ENCODE peak calls at places on chromosomes 4 and X, in four cellular contexts. Z is activated T-cell treated with anti-CD3 and anti-CD28 coated beads for 4 hours, G is DMS53, A is HAP-1. L is an unnamed sample.

GRCh38 chr4:4470208-4470607 is 71.6 kb downstream of the STX18 start:
- DNase-seq in G (no peak), Z (no peak), A (no peak), L (no peak)

GRCh38 chr4:187128226-187128625 is 404.6 kb upstream of the FAT1 start:
- DNase-seq in A (no peak), G (no peak), Z (no peak), L (no peak)

GRCh38 chr4:88720749-88721428 is 23.3 kb upstream of the NAP1L5 start:
- DNase-seq in G (no peak), A (no peak), Z (no peak), L (no peak)

GRCh38 chr4:38949416-38950051 is 81.9 kb downstream of the FAM114A1 start:
- DNase-seq in G (peak), Z (no peak), A (no peak), L (no peak)

GRCh38 chrX:16852617-16853179 is 17.5 kb downstream of the RBBP7 start:
- DNase-seq in A (no peak), Z (no peak), G (no peak), L (no peak)

GRCh38 chr4:184648220-184649025 is 824 bp downstream of the CASP3 start:
- DNase-seq in A (peak), G (peak), Z (peak), L (no peak)

GRCh38 chr4:82287720-82288119 is 86.1 kb downstream of the HNRNPD start:
- DNase-seq in G (peak), A (no peak), Z (no peak), L (no peak)

GRCh38 chr4:165606465-165607205 is 227.8 kb downstream of the CPE start:
- DNase-seq in G (peak), Z (no peak), A (no peak), L (no peak)

GRCh38 chr4:26248647-26249046 is 72.2 kb upstream of the RBPJ start:
- DNase-seq in Z (no peak), G (peak), A (no peak), L (no peak)

GRCh38 chr4:13047591-13047990 is 436.5 kb downstream of the RAB28 start:
- DNase-seq in Z (no peak), A (no peak), G (no peak), L (no peak)

GRCh38 chrX:50456712-50457484 is 13.7 kb downstream of the DGKK start:
- DNase-seq in Z (no peak), G (no peak), A (no peak), L (no peak)

GRCh38 chr4:23058113-23058512 is 365.4 kb downstream of the GBA3 start:
- DNase-seq in Z (no peak), A (no peak), G (no peak), L (no peak)

GRCh38 chrX:118495061-118495921 is at the start of gene DOCK11:
- DNase-seq in G (peak), A (peak), Z (peak), L (peak)

GRCh38 chr4:5808081-5808741 is 84.7 kb downstream of the CRMP1 start:
- DNase-seq in A (no peak), Z (no peak), G (peak), L (no peak)

GRCh38 chr4:180407273-180407885 is 1835.8 kb upstream of the TENM3 start:
- DNase-seq in G (no peak), A (no peak), Z (no peak), L (no peak)

GRCh38 chrX:40096395-40097091 is 1.2 kb downstream of the BCOR start:
- DNase-seq in A (peak), Z (no peak), G (peak), L (no peak)

GRCh38 chrX:20477836-20478532 is 211.3 kb upstream of the RPS6KA3 start:
- DNase-seq in A (no peak), Z (no peak), G (peak), L (no peak)

GRCh38 chr4:88158360-88159136 is at the start of gene ABCG2:
- DNase-seq in A (peak), G (peak), Z (peak), L (peak)

GRCh38 chr4:2934077-2934812 is 29.0 kb downstream of the NOP14 start:
- DNase-seq in Z (no peak), A (peak), G (peak), L (no peak)

GRCh38 chr4:83196936-83197335 is 82.4 kb upstream of the PLAC8 start:
- DNase-seq in A (no peak), G (no peak), Z (no peak), L (no peak)

GRCh38 chr4:183422962-183423653 is 21.3 kb upstream of the CDKN2AIP start:
- DNase-seq in Z (no peak), G (no peak), A (no peak), L (no peak)

GRCh38 chr4:33063238-33063637 is 2343.1 kb downstream of the PCDH7 start:
- DNase-seq in Z (no peak), A (no peak), G (no peak), L (no peak)

GRCh38 chr4:6316461-6317003 is 46.9 kb downstream of the WFS1 start:
- DNase-seq in A (no peak), Z (no peak), G (no peak), L (no peak)

GRCh38 chr4:156293657-156294297 is 340.1 kb upstream of the CTSO start:
- DNase-seq in A (no peak), Z (no peak), G (peak), L (no peak)

GRCh38 chr4:141703497-141703896 is 67.1 kb downstream of the IL15 start:
- DNase-seq in A (no peak), Z (no peak), G (peak), L (no peak)

GRCh38 chr4:165610679-165611551 is 232.1 kb downstream of the CPE start:
- DNase-seq in A (no peak), G (no peak), Z (no peak), L (no peak)

GRCh38 chrX:101108293-101108692 is 10.3 kb downstream of the CENPI start:
- DNase-seq in Z (no peak), G (no peak), A (no peak), L (no peak)

GRCh38 chr4:147773261-147774184 is 41.6 kb downstream of the ARHGAP10 start:
- DNase-seq in A (no peak), Z (no peak), G (peak), L (no peak)

GRCh38 chr4:26330186-26330787 is 9.5 kb downstream of the RBPJ start:
- DNase-seq in Z (no peak), A (peak), G (peak), L (no peak)

GRCh38 chr4:113394730-113395530 is 345.5 kb downstream of the ANK2 start:
- DNase-seq in A (peak), G (peak), Z (peak), L (peak)

GRCh38 chrX:113833656-113834055 is 750.2 kb upstream of the HTR2C start:
- DNase-seq in G (no peak), Z (no peak), A (no peak), L (no peak)

GRCh38 chr4:120770897-120771296 is 151.6 kb downstream of the PRDM5 start:
- DNase-seq in G (no peak), A (no peak), Z (no peak), L (no peak)

GRCh38 chr4:87032884-87033533 is 98.2 kb downstream of the AFF1 start:
- DNase-seq in G (no peak), A (no peak), Z (no peak), L (no peak)

GRCh38 chr4:83922419-83922818 is 386.5 kb downstream of the GPAT3 start:
- DNase-seq in G (no peak), Z (no peak), A (peak), L (peak)

GRCh38 chrX:75365243-75365975 is 91.5 kb downstream of the UPRT start:
- DNase-seq in A (no peak), G (no peak), Z (no peak), L (no peak)

GRCh38 chrX:20361081-20361889 is 94.6 kb upstream of the RPS6KA3 start:
- DNase-seq in G (peak), Z (no peak), A (no peak), L (no peak)

GRCh38 chrX:70498129-70498528 is 53.5 kb downstream of the DLG3 start:
- DNase-seq in A (no peak), Z (no peak), G (no peak), L (no peak)

GRCh38 chr4:8854866-8855265 is 16.8 kb downstream of the HMX1 start:
- DNase-seq in A (no peak), Z (no peak), G (no peak), L (no peak)

GRCh38 chr4:114780205-114780604 is 181.6 kb downstream of the UGT8 start:
- DNase-seq in G (peak), A (peak), Z (no peak), L (peak)

L was measured in NT2/D1.